ENCODE peak calls at places on chromosome 16, in five cellular contexts. One of them, this sample, is unnamed.

GRCh38 chr16:77330332-77331043 is 104.3 kb downstream of the ADAMTS18 start:
- DNase-seq in H9: no peak
- DNase-seq in H1: no peak
- DNase-seq in IMR-90: no peak
- DNase-seq in mesendoderm: peak; percentile 69
- DNase-seq in this sample: peak; percentile 65

GRCh38 chr16:28910046-28911031 is 14.7 kb downstream of the RABEP2 start:
- DNase-seq in mesendoderm: peak; percentile 9
- DNase-seq in H9: no peak
- DNase-seq in H1: no peak
- DNase-seq in IMR-90: peak; percentile 6
- DNase-seq in this sample: no peak

GRCh38 chr16:89113152-89113547 is 19.5 kb downstream of the ACSF3 start:
- DNase-seq in H9: no peak
- DNase-seq in mesendoderm: no peak
- DNase-seq in IMR-90: no peak
- DNase-seq in H1: no peak
- DNase-seq in this sample: no peak

GRCh38 chr16:55386534-55387296 is 62.7 kb downstream of the IRX6 start:
- DNase-seq in IMR-90: no peak
- DNase-seq in H1: no peak
- DNase-seq in mesendoderm: no peak
- DNase-seq in H9: no peak
- DNase-seq in this sample: no peak

GRCh38 chr16:65445313-65446260 is 323.7 kb upstream of the CDH11 start:
- DNase-seq in mesendoderm: no peak
- DNase-seq in IMR-90: no peak
- DNase-seq in H9: no peak
- DNase-seq in H1: no peak
- DNase-seq in this sample: no peak

GRCh38 chr16:76535-77272 is 1.3 kb upstream of the MPG start:
- DNase-seq in IMR-90: peak; percentile 95
- DNase-seq in H1: no peak
- DNase-seq in mesendoderm: peak; percentile 49
- DNase-seq in H9: no peak
- DNase-seq in this sample: no peak

GRCh38 chr16:85557083-85557975 is 55.8 kb upstream of the GSE1 start:
- DNase-seq in IMR-90: no peak
- DNase-seq in H1: no peak
- DNase-seq in H9: no peak
- DNase-seq in mesendoderm: no peak
- DNase-seq in this sample: no peak

GRCh38 chr16:29237971-29238370 is 168.5 kb downstream of the NPIPB11 start:
- DNase-seq in IMR-90: no peak
- DNase-seq in mesendoderm: no peak
- DNase-seq in H9: no peak
- DNase-seq in H1: no peak
- DNase-seq in this sample: no peak

GRCh38 chr16:77868478-77868877 is 80.1 kb downstream of the VAT1L start:
- DNase-seq in H9: no peak
- DNase-seq in H1: no peak
- DNase-seq in mesendoderm: no peak
- DNase-seq in IMR-90: no peak
- DNase-seq in this sample: no peak

GRCh38 chr16:74998481-74999207 is at the start of gene ZNRF1:
- DNase-seq in mesendoderm: peak; percentile 91
- DNase-seq in H1: peak; percentile 60
- DNase-seq in H9: peak; percentile 89
- DNase-seq in IMR-90: peak; percentile 71
- DNase-seq in this sample: peak; percentile 87

GRCh38 chr16:74035816-74036215 is 260.8 kb upstream of the PSMD7 start:
- DNase-seq in mesendoderm: peak; percentile 68
- DNase-seq in IMR-90: peak; percentile 2
- DNase-seq in H1: no peak
- DNase-seq in H9: no peak
- DNase-seq in this sample: no peak

GRCh38 chr16:68298907-68299515 is 11.7 kb downstream of the SLC7A6OS start:
- DNase-seq in IMR-90: peak; percentile 77
- DNase-seq in H1: no peak
- DNase-seq in H9: no peak
- DNase-seq in mesendoderm: peak; percentile 37
- DNase-seq in this sample: no peak

GRCh38 chr16:56988948-56989945 is at the start of gene NLRC5:
- DNase-seq in IMR-90: peak; percentile 78
- DNase-seq in mesendoderm: peak; percentile 69
- DNase-seq in H9: peak; percentile 68
- DNase-seq in H1: no peak
- DNase-seq in this sample: peak; percentile 46

GRCh38 chr16:90023078-90023447 is 3.8 kb upstream of the DBNDD1 start:
- DNase-seq in IMR-90: no peak
- DNase-seq in H1: no peak
- DNase-seq in H9: no peak
- DNase-seq in mesendoderm: no peak
- DNase-seq in this sample: no peak

GRCh38 chr16:57871457-57871856 is 69.2 kb upstream of the KIFC3 start:
- DNase-seq in mesendoderm: no peak
- DNase-seq in IMR-90: peak; percentile 76
- DNase-seq in H9: no peak
- DNase-seq in H1: no peak
- DNase-seq in this sample: no peak

GRCh38 chr16:85372627-85373372 is 240.3 kb upstream of the GSE1 start:
- DNase-seq in H9: no peak
- DNase-seq in H1: no peak
- DNase-seq in IMR-90: peak; percentile 85
- DNase-seq in mesendoderm: peak; percentile 49
- DNase-seq in this sample: no peak

GRCh38 chr16:51125992-51126391 is 25.1 kb downstream of the SALL1 start:
- DNase-seq in H9: no peak
- DNase-seq in H1: no peak
- DNase-seq in IMR-90: no peak
- DNase-seq in mesendoderm: peak; percentile 62
- DNase-seq in this sample: no peak

GRCh38 chr16:31214705-31215286 is 877 bp downstream of the TRIM72 start:
- DNase-seq in mesendoderm: no peak
- DNase-seq in H9: peak; percentile 45
- DNase-seq in IMR-90: no peak
- DNase-seq in H1: no peak
- DNase-seq in this sample: no peak

GRCh38 chr16:85168732-85169256 is 56.5 kb upstream of the CIBAR2 start:
- DNase-seq in H9: no peak
- DNase-seq in mesendoderm: peak; percentile 61
- DNase-seq in H1: no peak
- DNase-seq in IMR-90: peak; percentile 52
- DNase-seq in this sample: peak; percentile 69

GRCh38 chr16:57297856-57298255 is 13.4 kb upstream of the PLLP start:
- DNase-seq in H1: no peak
- DNase-seq in H9: peak; percentile 47
- DNase-seq in mesendoderm: peak; percentile 39
- DNase-seq in IMR-90: no peak
- DNase-seq in this sample: no peak

GRCh38 chr16:26863971-26864370 is 202.8 kb upstream of the C16orf82 start:
- DNase-seq in mesendoderm: no peak
- DNase-seq in IMR-90: no peak
- DNase-seq in H9: no peak
- DNase-seq in H1: no peak
- DNase-seq in this sample: no peak

GRCh38 chr16:85639529-85640253 is 26.6 kb downstream of the GSE1 start:
- DNase-seq in IMR-90: no peak
- DNase-seq in H1: no peak
- DNase-seq in mesendoderm: no peak
- DNase-seq in H9: no peak
- DNase-seq in this sample: no peak

GRCh38 chr16:31880322-31880979 is 6.8 kb downstream of the ZNF267 start:
- DNase-seq in IMR-90: peak; percentile 80
- DNase-seq in mesendoderm: peak; percentile 64
- DNase-seq in H9: no peak
- DNase-seq in H1: no peak
- DNase-seq in this sample: no peak

GRCh38 chr16:57720142-57720575 is 15.4 kb upstream of the KATNB1 start:
- DNase-seq in IMR-90: peak; percentile 50
- DNase-seq in mesendoderm: peak; percentile 57
- DNase-seq in H9: peak; percentile 58
- DNase-seq in H1: no peak
- DNase-seq in this sample: no peak

GRCh38 chr16:29315916-29316517 is 90.5 kb downstream of the NPIPB11 start:
- DNase-seq in H9: peak; percentile 48
- DNase-seq in mesendoderm: peak; percentile 35
- DNase-seq in IMR-90: no peak
- DNase-seq in H1: no peak
- DNase-seq in this sample: peak; percentile 26

GRCh38 chr16:35296962-35297653 is 1837.7 kb downstream of the TP53TG3F start:
- DNase-seq in IMR-90: no peak
- DNase-seq in H9: no peak
- DNase-seq in mesendoderm: no peak
- DNase-seq in H1: no peak
- DNase-seq in this sample: no peak

GRCh38 chr16:72110662-72111615 is 17.3 kb downstream of the DHX38 start:
- DNase-seq in mesendoderm: no peak
- DNase-seq in H1: no peak
- DNase-seq in IMR-90: no peak
- DNase-seq in H9: no peak
- DNase-seq in this sample: no peak

GRCh38 chr16:55713103-55713502 is 57.3 kb downstream of the SLC6A2 start:
- DNase-seq in mesendoderm: no peak
- DNase-seq in H1: no peak
- DNase-seq in IMR-90: no peak
- DNase-seq in H9: no peak
- DNase-seq in this sample: no peak

DNA sequence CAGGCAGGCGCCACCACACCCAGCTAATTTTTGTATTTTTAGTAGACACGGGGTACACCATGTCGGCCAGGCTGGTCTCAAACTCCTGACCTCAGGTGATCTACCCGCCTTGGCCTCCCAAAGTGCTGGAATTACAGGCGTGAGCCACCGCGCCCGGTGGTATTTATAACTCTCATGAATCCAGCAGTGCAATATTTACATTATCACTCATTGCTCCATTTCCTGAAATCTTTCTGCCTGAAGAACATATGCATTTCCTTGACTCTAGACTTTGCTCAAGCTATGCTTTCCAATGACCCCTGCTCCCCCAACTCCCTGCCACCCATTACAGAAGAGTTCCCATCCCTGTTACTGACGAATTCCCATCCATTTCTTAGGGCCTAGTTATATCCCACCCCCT is 19.7 kb upstream of the NDUFAB1 start:
- DNase-seq in IMR-90: no peak
- DNase-seq in H9: no peak
- DNase-seq in H1: no peak
- DNase-seq in mesendoderm: no peak
- DNase-seq in this sample: no peak
- H2AK5ac ChIP-seq in IMR-90: no peak overlapping the region
- H2AK5ac ChIP-seq in H9: no peak overlapping the region
- H2AK5ac ChIP-seq in H1: no peak overlapping the region
- H2AK5ac ChIP-seq in mesendoderm: no peak overlapping the region
- H2AK5ac ChIP-seq in this sample: no peak overlapping the region

DNA sequence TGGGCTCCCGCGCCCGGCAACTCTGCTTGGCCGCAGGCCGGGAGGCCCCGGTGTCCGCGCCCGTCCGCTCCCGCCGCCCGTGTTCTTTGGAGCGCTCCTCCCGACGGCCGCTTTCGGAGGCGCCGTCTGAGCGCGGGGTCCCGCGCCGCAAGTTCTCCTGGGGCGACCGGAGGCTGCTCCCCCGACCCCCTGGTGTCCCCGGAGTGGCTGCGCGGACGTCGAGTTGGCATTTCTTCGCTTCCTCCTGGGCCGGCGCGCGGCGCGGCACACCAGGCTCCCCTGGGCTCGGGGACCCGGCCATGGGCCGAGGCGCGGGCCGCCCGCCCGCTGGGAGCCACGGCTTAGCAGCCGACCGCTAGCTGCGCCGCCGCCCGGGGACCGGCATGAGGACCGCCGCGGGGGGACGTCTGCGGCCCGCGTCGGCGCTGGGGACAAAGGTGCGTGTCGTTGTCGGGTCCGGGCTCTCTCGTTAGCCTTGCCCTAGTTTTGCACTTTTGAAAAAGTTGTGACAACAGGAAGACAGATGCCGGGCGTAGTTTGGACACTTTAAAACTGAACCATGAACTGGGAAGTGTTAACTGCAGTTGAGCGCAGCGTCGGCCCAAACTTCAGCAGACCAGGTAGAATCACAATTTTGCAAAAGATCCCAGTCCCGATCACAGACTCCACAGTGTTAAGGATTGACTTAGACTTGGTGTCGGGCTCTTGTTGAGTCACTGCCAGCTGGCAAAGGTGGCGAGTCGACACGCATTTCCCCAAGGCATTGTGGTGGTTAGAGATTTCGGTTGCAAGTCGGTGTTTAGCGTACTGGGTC is 700 bp downstream of the UBN1 start:
- DNase-seq in mesendoderm: peak; percentile 57
- DNase-seq in IMR-90: peak; percentile 64
- DNase-seq in H1: no peak
- DNase-seq in H9: peak; percentile 38
- DNase-seq in this sample: peak; percentile 6
- H2AK5ac ChIP-seq in mesendoderm: no peak overlapping the region
- H2AK5ac ChIP-seq in IMR-90: no peak overlapping the region
- H2AK5ac ChIP-seq in H1: no peak overlapping the region
- H2AK5ac ChIP-seq in H9: no peak overlapping the region
- H2AK5ac ChIP-seq in this sample: no peak overlapping the region

GRCh38 chr16:11669380-11670146 is 1.3 kb downstream of the SNN start:
- DNase-seq in mesendoderm: peak; percentile 54
- DNase-seq in IMR-90: peak; percentile 16
- DNase-seq in H1: no peak
- DNase-seq in H9: no peak
- DNase-seq in this sample: no peak

GRCh38 chr16:11667221-11667823 is 933 bp upstream of the SNN start:
- DNase-seq in mesendoderm: no peak
- DNase-seq in H1: no peak
- DNase-seq in IMR-90: no peak
- DNase-seq in H9: peak; percentile 39
- DNase-seq in this sample: no peak

GRCh38 chr16:11666108-11667055 is 1.9 kb upstream of the SNN start:
- DNase-seq in IMR-90: no peak
- DNase-seq in H9: peak; percentile 34
- DNase-seq in H1: no peak
- DNase-seq in mesendoderm: no peak
- DNase-seq in this sample: no peak

GRCh38 chr16:11668590-11669379 is 530 bp downstream of the SNN start:
- DNase-seq in mesendoderm: no peak
- DNase-seq in H1: no peak
- DNase-seq in H9: no peak
- DNase-seq in IMR-90: no peak
- DNase-seq in this sample: peak; percentile 45

GRCh38 chr16:11667824-11668589 is at the start of gene SNN:
- DNase-seq in mesendoderm: peak; percentile 92
- DNase-seq in H1: no peak
- DNase-seq in IMR-90: peak; percentile 72
- DNase-seq in H9: peak; percentile 81
- DNase-seq in this sample: peak; percentile 85
- H2AK5ac ChIP-seq in mesendoderm: no peak within 1 kb of the TSS
- H2AK5ac ChIP-seq in H1: peak within 1 kb of the TSS; percentile 90
- H2AK5ac ChIP-seq in IMR-90: peak within 1 kb of the TSS; percentile 67
- H2AK5ac ChIP-seq in H9: no peak within 1 kb of the TSS
- H2AK5ac ChIP-seq in this sample: peak within 1 kb of the TSS; percentile 100

GRCh38 chr16:53099318-53100130 is 44.7 kb downstream of the CHD9 start:
- DNase-seq in mesendoderm: peak; percentile 98
- DNase-seq in IMR-90: peak; percentile 89
- DNase-seq in H1: peak; percentile 88
- DNase-seq in H9: peak; percentile 96
- DNase-seq in this sample: peak; percentile 85
- H2AK5ac ChIP-seq in mesendoderm: no peak overlapping the region
- H2AK5ac ChIP-seq in IMR-90: peak overlapping the region; percentile 94
- H2AK5ac ChIP-seq in H1: peak overlapping the region; percentile 16
- H2AK5ac ChIP-seq in H9: no peak overlapping the region
- H2AK5ac ChIP-seq in this sample: no peak overlapping the region